ENCODE peak calls at places on chromosomes 4 and X, in seven cellular contexts. W is stomach, M is HL-60, H is nephron progenitor cell, R is Panc1, U is progenitor cell of endocrine pancreas, Z is astrocyte of the spinal cord. J is an unnamed sample.

GRCh38 chr4:79528241-79528706 is 120.2 kb upstream of the GK2 start:
- DNase-seq in U (no peak), R (no peak), Z (peak; percentile 38), H (no peak), W (no peak), M (no peak), J (no peak)

GRCh38 chr4:100450449-100450848 is 67.4 kb downstream of the EMCN start:
- DNase-seq in W (no peak), H (no peak), R (no peak), U (no peak), Z (no peak), M (no peak), J (no peak)

GRCh38 chr4:88858752-88859151 is 161.1 kb upstream of the NAP1L5 start:
- DNase-seq in M (peak; percentile 76), Z (no peak), R (no peak), H (no peak), W (no peak), U (no peak), J (no peak)

GRCh38 chrX:144849141-144849540 is 398.2 kb upstream of the SPANXN1 start:
- DNase-seq in H (no peak), U (no peak), R (no peak), Z (peak; percentile 10), W (no peak), M (no peak), J (no peak)

GRCh38 chr4:7978489-7978888 is 38.8 kb upstream of the AFAP1 start:
- DNase-seq in R (no peak), W (peak; percentile 37), H (no peak), M (no peak), U (no peak), Z (no peak), J (no peak)

GRCh38 chrX:132216806-132217202 is 2.4 kb downstream of the RAP2C start:
- DNase-seq in M (no peak), W (no peak), Z (peak; percentile 31), H (no peak), R (no peak), U (no peak), J (no peak)

GRCh38 chr4:86582453-86582852 is 11.7 kb upstream of the PTPN13 start:
- DNase-seq in W (no peak), M (no peak), U (no peak), R (no peak), Z (no peak), H (no peak), J (no peak)

GRCh38 chr4:88991746-88992145 is 65.2 kb downstream of the FAM13A start:
- DNase-seq in W (no peak), M (no peak), U (no peak), R (no peak), Z (no peak), H (no peak), J (no peak)

GRCh38 chr4:64747919-64748715 is 338.9 kb upstream of the TECRL start:
- DNase-seq in W (no peak), M (no peak), Z (no peak), R (no peak), H (no peak), U (no peak), J (no peak)

GRCh38 chr4:41622816-41623215 is 84.9 kb downstream of the LIMCH1 start:
- DNase-seq in R (no peak), Z (no peak), W (no peak), H (no peak), U (no peak), M (no peak), J (no peak)

GRCh38 chrX:18701621-18702361 is 5.7 kb upstream of the PPEF1 start:
- DNase-seq in M (no peak), H (no peak), R (no peak), Z (peak; percentile 21), W (peak; percentile 85), U (no peak), J (no peak)

GRCh38 chrX:68831405-68832100 is 2.7 kb downstream of the EFNB1 start:
- DNase-seq in R (no peak), U (peak; percentile 0), M (no peak), H (no peak), W (no peak), Z (no peak), J (no peak)

GRCh38 chr4:60579335-60579734 is 620.8 kb upstream of the ADGRL3 start:
- DNase-seq in M (no peak), W (no peak), R (no peak), U (no peak), H (no peak), Z (no peak), J (no peak)

GRCh38 chr4:149993030-149993429 is 85.2 kb upstream of the DCLK2 start:
- DNase-seq in Z (peak; percentile 61), H (no peak), W (no peak), R (no peak), U (no peak), M (no peak), J (no peak)

GRCh38 chr4:15738877-15739276 is 36.0 kb downstream of the BST1 start:
- DNase-seq in Z (peak; percentile 31), R (no peak), H (no peak), M (no peak), W (no peak), U (no peak), J (no peak)

GRCh38 chr4:15740764-15741404 is 37.2 kb upstream of the CD38 start:
- DNase-seq in R (no peak), Z (no peak), W (no peak), U (no peak), M (no peak), H (no peak), J (no peak)

GRCh38 chr4:15735531-15735930 is 32.7 kb downstream of the BST1 start:
- DNase-seq in H (no peak), Z (no peak), U (no peak), M (no peak), W (no peak), R (no peak), J (peak; percentile 46)

GRCh38 chr4:15736514-15737050 is 33.7 kb downstream of the BST1 start:
- DNase-seq in H (no peak), M (no peak), R (no peak), Z (no peak), U (no peak), W (no peak), J (no peak)

DNA sequence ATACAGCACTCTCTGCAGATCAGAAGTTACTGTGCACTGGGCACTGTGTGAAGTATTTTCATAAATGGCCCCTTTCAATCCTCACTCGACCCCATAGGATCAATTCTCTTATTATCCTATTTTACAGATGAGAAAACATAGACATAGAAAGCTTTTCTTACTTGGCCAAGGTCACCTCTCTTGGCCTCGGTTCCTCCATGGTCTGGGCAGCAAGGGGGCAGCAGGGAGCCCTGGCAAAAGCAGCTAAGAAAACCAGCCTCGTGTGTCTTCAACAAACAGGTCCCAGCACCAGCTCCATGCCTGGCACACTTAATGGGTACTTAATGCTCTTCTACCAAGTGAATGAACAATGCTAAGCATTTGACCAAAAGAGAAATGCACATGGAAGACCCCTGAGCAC is 34.4 kb downstream of the BST1 start:
- DNase-seq in W (no peak), U (no peak), M (no peak), R (no peak), H (no peak), Z (no peak), J (no peak)
- TF ChIP-seq CTCF in W (no peak), U (no peak), M (no peak), R (no peak), H (no peak), Z (peak; percentile 15), J (no peak)

DNA sequence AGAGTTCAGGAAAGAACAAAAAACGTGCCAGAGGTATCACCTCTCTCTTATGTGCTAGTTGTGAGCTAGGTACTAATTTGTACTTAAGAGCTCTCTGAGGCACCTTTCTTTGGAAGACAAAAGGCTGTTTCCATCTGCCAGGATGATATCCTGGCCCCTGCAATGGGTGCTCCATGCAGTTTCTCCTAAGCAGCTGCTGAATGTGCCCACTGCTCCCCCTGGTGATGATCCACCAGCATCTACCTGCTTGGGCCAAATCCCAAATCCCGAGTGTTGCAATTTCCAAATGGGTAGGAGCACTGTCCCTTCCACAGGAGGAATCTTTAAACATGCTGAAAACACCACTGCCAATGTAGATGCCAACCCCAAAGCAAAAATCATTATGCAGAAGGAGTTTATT is 69.4 kb upstream of the C4orf50 start:
- DNase-seq in W (peak; percentile 70), M (no peak), U (no peak), R (no peak), Z (no peak), H (peak; percentile 56), J (peak; percentile 66)
- TF ChIP-seq CTCF in W (no peak), M (no peak), U (peak; percentile 72), R (peak; percentile 75), Z (peak; percentile 22), H (peak; percentile 67), J (peak; percentile 72)

GRCh38 chrX:17559728-17560379 is 177.4 kb upstream of the SCML1 start:
- DNase-seq in H (no peak), M (no peak), Z (peak; percentile 87), U (no peak), R (no peak), W (peak; percentile 47), J (no peak)
- TF ChIP-seq CTCF in H (no peak), M (no peak), Z (no peak), U (no peak), R (no peak), W (no peak), J (no peak)

GRCh38 chr4:156970501-156971167 is 965 bp downstream of the PDGFC start:
- DNase-seq in R (no peak), H (peak; percentile 70), W (peak; percentile 64), M (peak; percentile 48), U (peak; percentile 47), Z (no peak), J (peak; percentile 70)
- TF ChIP-seq CTCF in R (peak; percentile 22), H (peak; percentile 32), W (no peak), M (no peak), U (peak; percentile 55), Z (peak; percentile 63), J (no peak)

J was measured in glutamatergic neuron.